ENCODE peak calls at places on chromosomes 7 and 10, in seven cellular contexts. D is A549, P is fibroblast of mammary gland, J is upper lobe of right lung, Q is K562, A is RWPE1, R is tibial nerve. V is an unnamed sample.

GRCh38 chr7:2016761-2017482 is 215.8 kb downstream of the MAD1L1 start:
- DNase-seq in D (no peak), P (no peak), J (no peak), Q (no peak), A (no peak), R (no peak), V (no peak)

GRCh38 chr7:130069978-130070899 is at the start of gene KLHDC10:
- DNase-seq in D (peak), P (peak), J (peak), Q (peak), A (peak), R (peak), V (peak)

GRCh38 chr7:95602421-95602820 is 6.1 kb upstream of the PDK4 start:
- DNase-seq in D (no peak), P (no peak), J (no peak), Q (no peak), A (no peak), R (no peak), V (no peak)

GRCh38 chr10:99232357-99232999 is 3.2 kb downstream of the HPSE2 start:
- DNase-seq in D (no peak), P (peak), J (no peak), Q (no peak), A (no peak), R (no peak), V (peak)

GRCh38 chr7:95622859-95623258 is 26.5 kb upstream of the PDK4 start:
- DNase-seq in D (no peak), P (no peak), J (no peak), Q (no peak), A (no peak), R (no peak), V (no peak)

GRCh38 chr10:104056619-104057273 is 28.9 kb downstream of the COL17A1 start:
- DNase-seq in D (no peak), P (no peak), J (no peak), Q (no peak), A (no peak), R (no peak), V (no peak)

GRCh38 chr10:5788969-5789368 is 24.3 kb downstream of the GDI2 start:
- DNase-seq in D (no peak), P (no peak), J (no peak), Q (no peak), A (no peak), R (no peak), V (no peak)

GRCh38 chr10:128058746-128059125 is 67.5 kb downstream of the MKI67 start:
- DNase-seq in D (no peak), P (no peak), J (no peak), Q (no peak), A (no peak), R (no peak), V (no peak)

GRCh38 chr10:101901340-101901739 is 57.7 kb upstream of the KCNIP2 start:
- DNase-seq in D (no peak), P (no peak), J (no peak), Q (no peak), A (no peak), R (no peak), V (no peak)

GRCh38 chr7:38020134-38020533 is 99.7 kb downstream of the EPDR1 start:
- DNase-seq in D (no peak), P (peak), J (no peak), Q (no peak), A (no peak), R (no peak), V (no peak)

GRCh38 chr7:12943781-12944180 is 256.3 kb downstream of the ARL4A start:
- DNase-seq in D (no peak), P (no peak), J (no peak), Q (no peak), A (no peak), R (no peak), V (no peak)

GRCh38 chr7:12475362-12476063 is 71.8 kb upstream of the VWDE start:
- DNase-seq in D (no peak), P (peak), J (no peak), Q (peak), A (peak), R (no peak), V (no peak)

GRCh38 chr7:133829336-133829897 is 297.7 kb upstream of the LRGUK start:
- DNase-seq in D (no peak), P (peak), J (no peak), Q (no peak), A (no peak), R (no peak), V (no peak)

GRCh38 chr7:1639071-1639470 is 31.0 kb upstream of the ELFN1 start:
- DNase-seq in D (no peak), P (no peak), J (peak), Q (no peak), A (no peak), R (no peak), V (no peak)

GRCh38 chr7:124354206-124354605 is 321.3 kb upstream of the TMEM229A start:
- DNase-seq in D (no peak), P (no peak), J (no peak), Q (no peak), A (no peak), R (no peak), V (no peak)

GRCh38 chr7:124351950-124352349 is 319.1 kb upstream of the TMEM229A start:
- DNase-seq in D (no peak), P (no peak), J (no peak), Q (no peak), A (no peak), R (no peak), V (no peak)

GRCh38 chr7:124349443-124349842 is 316.6 kb upstream of the TMEM229A start:
- DNase-seq in D (no peak), P (no peak), J (no peak), Q (no peak), A (no peak), R (no peak), V (no peak)
- TF ChIP-seq CTCF in D (no peak), P (no peak), J (no peak), Q (no peak), A (no peak), R (no peak), V (no peak)

GRCh38 chr7:121449304-121449703 is 53.2 kb upstream of the FAM3C start:
- DNase-seq in D (no peak), P (peak), J (no peak), Q (no peak), A (no peak), R (no peak), V (no peak)
- TF ChIP-seq CTCF in D (no peak), P (peak), J (no peak), Q (no peak), A (no peak), R (no peak), V (no peak)

DNA sequence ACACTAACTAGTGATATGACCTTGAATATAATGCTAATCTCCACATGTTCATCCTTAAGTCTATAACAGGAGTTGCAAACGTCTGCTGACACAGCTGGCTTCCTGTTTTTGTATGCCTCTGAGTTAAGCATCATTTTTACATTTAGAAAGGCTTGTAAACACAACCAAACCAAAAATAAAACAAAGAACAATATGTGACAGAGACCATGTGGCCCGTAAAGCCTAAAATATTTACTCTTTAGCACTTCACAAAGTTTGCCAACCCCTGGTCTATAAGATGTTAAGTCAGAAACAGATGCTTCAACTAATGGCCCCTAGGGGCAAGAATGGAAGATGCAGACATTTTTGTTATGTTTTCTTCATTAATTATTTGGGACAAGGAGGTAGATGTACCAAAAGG is 109.3 kb downstream of the CPEB3 start:
- DNase-seq in D (peak), P (no peak), J (no peak), Q (peak), A (peak), R (no peak), V (no peak)
- TF ChIP-seq CTCF in D (no peak), P (peak), J (peak), Q (no peak), A (no peak), R (no peak), V (no peak)

GRCh38 chr7:5286933-5287332 is 4.2 kb downstream of the SLC29A4 start:
- DNase-seq in D (no peak), P (no peak), J (no peak), Q (no peak), A (no peak), R (no peak), V (no peak)

GRCh38 chr7:5282464-5283316 is at the start of gene SLC29A4:
- DNase-seq in D (no peak), P (no peak), J (peak), Q (peak), A (no peak), R (no peak), V (peak)

GRCh38 chr7:5283421-5284303 is 919 bp downstream of the SLC29A4 start:
- DNase-seq in D (peak), P (no peak), J (no peak), Q (peak), A (peak), R (no peak), V (no peak)

GRCh38 chr7:5287802-5288201 is 5.1 kb downstream of the SLC29A4 start:
- DNase-seq in D (no peak), P (no peak), J (no peak), Q (no peak), A (no peak), R (no peak), V (no peak)

GRCh38 chr7:5284304-5285281 is 1.9 kb downstream of the SLC29A4 start:
- DNase-seq in D (peak), P (peak), J (peak), Q (peak), A (no peak), R (no peak), V (peak)
- TF ChIP-seq CTCF in D (peak), P (peak), J (peak), Q (peak), A (no peak), R (no peak), V (peak)

GRCh38 chr10:17001961-17002749 is 127.5 kb downstream of the CUBN start:
- DNase-seq in D (no peak), P (peak), J (no peak), Q (no peak), A (no peak), R (peak), V (peak)
- TF ChIP-seq CTCF in D (no peak), P (no peak), J (no peak), Q (no peak), A (no peak), R (no peak), V (no peak)

GRCh38 chr10:100307716-100308115 is 21.2 kb upstream of the BLOC1S2 start:
- DNase-seq in D (no peak), P (peak), J (no peak), Q (no peak), A (no peak), R (no peak), V (no peak)

GRCh38 chr10:100304414-100304813 is 17.9 kb upstream of the BLOC1S2 start:
- DNase-seq in D (no peak), P (no peak), J (no peak), Q (no peak), A (no peak), R (no peak), V (no peak)

GRCh38 chr10:100306861-100307260 is 20.4 kb upstream of the BLOC1S2 start:
- DNase-seq in D (no peak), P (no peak), J (no peak), Q (no peak), A (no peak), R (no peak), V (no peak)

GRCh38 chr10:100303724-100304319 is 17.3 kb upstream of the BLOC1S2 start:
- DNase-seq in D (peak), P (peak), J (no peak), Q (peak), A (peak), R (no peak), V (no peak)
- TF ChIP-seq CTCF in D (peak), P (peak), J (peak), Q (peak), A (peak), R (peak), V (peak)

GRCh38 chr10:124875596-124875995 is 66.3 kb upstream of the ZRANB1 start:
- DNase-seq in D (no peak), P (peak), J (peak), Q (no peak), A (no peak), R (no peak), V (no peak)
- TF ChIP-seq CTCF in D (no peak), P (peak), J (no peak), Q (no peak), A (no peak), R (no peak), V (no peak)

V was measured in activated CD8-positive, alpha-beta T cell treated with anti-CD3 and anti-CD28 coated beads for 36 hours.